ENCODE peak calls at places on chromosomes 7 and 10, in seven cellular contexts. Z, N, M, E, D, W and J are unnamed samples.

GRCh38 chr7:45181286-45181960 is 23.8 kb downstream of the RAMP3 start:
- DNase-seq in N (peak), E (no peak), D (no peak), W (peak), Z (no peak), M (no peak), J (no peak)

GRCh38 chr7:136947347-136947746 is 78.9 kb downstream of the CHRM2 start:
- DNase-seq in Z (no peak), E (peak), W (no peak), D (no peak), N (no peak), M (no peak), J (no peak)

GRCh38 chr7:47478017-47478344 is 103.9 kb downstream of the TNS3 start:
- DNase-seq in M (no peak), W (no peak), D (no peak), E (no peak), N (no peak), Z (peak), J (no peak)

GRCh38 chr10:58282615-58283014 is 13.7 kb downstream of the CISD1 start:
- DNase-seq in D (no peak), W (no peak), E (peak), Z (no peak), N (no peak), M (no peak), J (no peak)

GRCh38 chr10:46327685-46328084 is 40.9 kb downstream of the ANTXRL start:
- DNase-seq in D (no peak), Z (no peak), E (no peak), N (no peak), M (no peak), W (no peak), J (no peak)

GRCh38 chr7:46720761-46721160 is 799.7 kb upstream of the IGFBP3 start:
- DNase-seq in N (no peak), E (no peak), Z (no peak), M (no peak), D (no peak), W (no peak), J (no peak)

GRCh38 chr10:11823122-11823988 is at the start of gene PROSER2:
- DNase-seq in W (peak), N (no peak), M (peak), E (peak), Z (peak), D (peak), J (peak)

GRCh38 chr7:84025332-84025927 is 169.2 kb downstream of the SEMA3A start:
- DNase-seq in M (no peak), W (no peak), D (peak), N (peak), Z (peak), E (peak), J (peak)

GRCh38 chr7:76236226-76236625 is 34.5 kb downstream of the SRRM3 start:
- DNase-seq in N (no peak), E (no peak), Z (no peak), M (no peak), W (no peak), D (no peak), J (no peak)

GRCh38 chr7:44853391-44853790 is 5.5 kb upstream of the H2AZ2 start:
- DNase-seq in M (no peak), E (no peak), D (no peak), W (no peak), Z (no peak), N (no peak), J (no peak)

GRCh38 chr10:96565774-96566173 is 21.0 kb downstream of the TM9SF3 start:
- DNase-seq in M (no peak), E (peak), W (no peak), D (no peak), N (no peak), Z (no peak), J (no peak)

GRCh38 chr10:68348265-68348741 is 15.6 kb upstream of the PBLD start:
- DNase-seq in Z (peak), W (no peak), D (peak), N (no peak), M (no peak), E (peak), J (peak)

GRCh38 chr10:73644015-73644743 is 2.9 kb upstream of the MYOZ1 start:
- DNase-seq in N (peak), M (peak), Z (peak), E (peak), W (peak), D (peak), J (peak)

GRCh38 chr7:4043988-4044387 is 638.1 kb upstream of the FOXK1 start:
- DNase-seq in Z (no peak), E (no peak), W (no peak), N (no peak), M (no peak), D (no peak), J (no peak)

GRCh38 chr7:48424731-48425130 is 253.5 kb downstream of the ABCA13 start:
- DNase-seq in M (no peak), D (peak), Z (peak), N (no peak), E (no peak), W (no peak), J (no peak)

GRCh38 chr10:74223755-74224530 is 72.9 kb downstream of the ADK start:
- DNase-seq in E (peak), Z (no peak), W (no peak), N (no peak), M (no peak), D (peak), J (peak)

GRCh38 chr10:112361951-112362770 is 11.8 kb upstream of the ACSL5 start:
- DNase-seq in D (no peak), N (no peak), M (peak), W (peak), E (peak), Z (peak), J (peak)

GRCh38 chr7:82897500-82897899 is 265.2 kb downstream of the PCLO start:
- DNase-seq in D (no peak), M (no peak), Z (no peak), N (no peak), W (no peak), E (no peak), J (no peak)

GRCh38 chr7:53350241-53350640 is 314.8 kb downstream of the POM121L12 start:
- DNase-seq in Z (peak), D (no peak), W (no peak), E (peak), N (no peak), M (peak), J (peak)

GRCh38 chr7:71824356-71824755 is 587.8 kb downstream of the CALN1 start:
- DNase-seq in D (no peak), N (no peak), E (no peak), W (no peak), M (no peak), Z (no peak), J (peak)

GRCh38 chr7:66697451-66698438 is 42.8 kb upstream of the RABGEF1 start:
- DNase-seq in Z (no peak), M (no peak), W (peak), N (peak), E (no peak), D (no peak), J (peak)

GRCh38 chr10:32237644-32238345 is 109.2 kb downstream of the EPC1 start:
- DNase-seq in N (no peak), D (no peak), W (no peak), Z (no peak), E (no peak), M (no peak), J (no peak)

GRCh38 chr10:24569828-24570657 is 153.6 kb downstream of the ARHGAP21 start:
- DNase-seq in N (no peak), W (no peak), E (no peak), D (no peak), M (no peak), Z (no peak), J (no peak)

GRCh38 chr10:15585303-15585715 is 134.4 kb downstream of the ITGA8 start:
- DNase-seq in E (peak), N (no peak), D (peak), M (peak), Z (peak), W (peak), J (peak)

GRCh38 chr7:50978633-50979215 is 196.0 kb upstream of the GRB10 start:
- DNase-seq in M (no peak), Z (no peak), D (peak), E (no peak), W (no peak), N (no peak), J (peak)

GRCh38 chr10:79979973-79980687 is 31.2 kb upstream of the SFTPD start:
- DNase-seq in E (no peak), D (no peak), M (no peak), Z (no peak), N (no peak), W (no peak), J (no peak)

GRCh38 chr10:88652621-88653020 is 11.6 kb upstream of the LIPF start:
- DNase-seq in N (no peak), W (no peak), D (no peak), E (no peak), M (no peak), Z (no peak), J (no peak)

GRCh38 chr7:30845426-30846135 is 66.1 kb upstream of the AQP1 start:
- DNase-seq in Z (peak), W (peak), M (peak), E (peak), N (peak), D (no peak), J (peak)

GRCh38 chr10:130934333-130935035 is 377.0 kb downstream of the TCERG1L start:
- DNase-seq in D (no peak), Z (peak), N (no peak), E (no peak), W (no peak), M (peak), J (no peak)

GRCh38 chr7:26151096-26151495 is 902 bp upstream of the NFE2L3 start:
- DNase-seq in D (no peak), E (no peak), M (no peak), N (no peak), Z (no peak), W (no peak), J (no peak)

GRCh38 chr7:26151650-26151952 is 397 bp upstream of the NFE2L3 start:
- DNase-seq in N (no peak), E (no peak), M (no peak), Z (no peak), D (no peak), W (no peak), J (no peak)

GRCh38 chr7:26153246-26153822 is 1.3 kb downstream of the NFE2L3 start:
- DNase-seq in D (no peak), E (peak), N (no peak), M (no peak), W (no peak), Z (no peak), J (no peak)

GRCh38 chr7:26153823-26154783 is 2.1 kb downstream of the NFE2L3 start:
- DNase-seq in E (peak), W (no peak), Z (no peak), N (no peak), D (no peak), M (no peak), J (peak)

GRCh38 chr7:26151953-26152781 is at the start of gene NFE2L3:
- DNase-seq in W (peak), M (peak), D (peak), Z (peak), E (peak), N (peak), J (peak)
- TF ChIP-seq POLR2A in W (peak), M (no peak), D (peak), Z (no peak), E (peak), N (no peak), J (peak)

DNA sequence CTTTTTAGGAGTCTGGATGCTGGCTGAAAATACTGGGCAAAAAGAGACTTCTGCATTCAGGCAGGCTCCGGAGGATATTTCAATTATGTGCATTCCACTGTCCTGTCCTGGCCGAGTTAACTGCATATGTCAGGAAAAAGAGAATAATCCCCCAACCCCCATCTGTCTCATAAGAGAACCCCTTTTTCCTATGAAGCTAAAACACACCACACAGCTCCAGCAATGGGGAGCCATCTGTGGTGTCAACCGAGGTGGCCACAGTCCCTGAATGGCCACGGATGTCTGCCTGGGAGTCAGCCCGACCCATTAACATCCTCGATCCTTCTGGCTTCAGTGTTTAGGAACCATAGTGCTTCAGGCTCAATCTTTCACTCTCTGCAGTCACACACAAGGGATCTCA is 70.4 kb downstream of the RSU1 start:
- DNase-seq in M (no peak), W (no peak), N (no peak), D (no peak), Z (no peak), E (no peak), J (no peak)
- TF ChIP-seq POLR2A in M (no peak), W (no peak), N (no peak), D (no peak), Z (no peak), E (no peak), J (no peak)

GRCh38 chr7:128755816-128756476 is 16.8 kb downstream of the CALU start:
- DNase-seq in E (no peak), N (peak), D (no peak), M (no peak), W (peak), Z (no peak), J (peak)
- TF ChIP-seq POLR2A in E (no peak), N (no peak), D (no peak), M (no peak), W (no peak), Z (no peak), J (no peak)

DNA sequence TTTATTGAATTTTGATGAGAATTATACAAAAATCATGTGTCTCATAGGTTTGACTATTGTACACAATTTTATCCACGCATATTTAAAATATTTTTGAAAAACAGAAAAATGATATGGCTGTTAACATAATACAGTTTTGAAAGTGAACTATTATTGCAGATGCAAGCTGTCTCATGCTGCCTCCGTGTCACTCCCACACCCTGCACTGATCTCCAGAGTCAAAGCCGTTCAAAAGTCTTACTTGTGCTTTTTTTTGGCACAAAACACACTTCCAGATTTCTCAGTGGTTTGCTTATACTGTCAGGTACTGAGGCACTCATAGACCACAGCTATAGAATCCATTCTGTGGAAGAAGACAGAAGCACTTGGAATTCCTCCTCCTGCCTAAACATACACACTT is 243.1 kb upstream of the ADARB2 start:
- DNase-seq in Z (no peak), D (no peak), W (no peak), M (no peak), E (no peak), N (no peak), J (no peak)
- TF ChIP-seq POLR2A in Z (no peak), D (no peak), W (no peak), M (no peak), E (no peak), N (no peak), J (no peak)

DNA sequence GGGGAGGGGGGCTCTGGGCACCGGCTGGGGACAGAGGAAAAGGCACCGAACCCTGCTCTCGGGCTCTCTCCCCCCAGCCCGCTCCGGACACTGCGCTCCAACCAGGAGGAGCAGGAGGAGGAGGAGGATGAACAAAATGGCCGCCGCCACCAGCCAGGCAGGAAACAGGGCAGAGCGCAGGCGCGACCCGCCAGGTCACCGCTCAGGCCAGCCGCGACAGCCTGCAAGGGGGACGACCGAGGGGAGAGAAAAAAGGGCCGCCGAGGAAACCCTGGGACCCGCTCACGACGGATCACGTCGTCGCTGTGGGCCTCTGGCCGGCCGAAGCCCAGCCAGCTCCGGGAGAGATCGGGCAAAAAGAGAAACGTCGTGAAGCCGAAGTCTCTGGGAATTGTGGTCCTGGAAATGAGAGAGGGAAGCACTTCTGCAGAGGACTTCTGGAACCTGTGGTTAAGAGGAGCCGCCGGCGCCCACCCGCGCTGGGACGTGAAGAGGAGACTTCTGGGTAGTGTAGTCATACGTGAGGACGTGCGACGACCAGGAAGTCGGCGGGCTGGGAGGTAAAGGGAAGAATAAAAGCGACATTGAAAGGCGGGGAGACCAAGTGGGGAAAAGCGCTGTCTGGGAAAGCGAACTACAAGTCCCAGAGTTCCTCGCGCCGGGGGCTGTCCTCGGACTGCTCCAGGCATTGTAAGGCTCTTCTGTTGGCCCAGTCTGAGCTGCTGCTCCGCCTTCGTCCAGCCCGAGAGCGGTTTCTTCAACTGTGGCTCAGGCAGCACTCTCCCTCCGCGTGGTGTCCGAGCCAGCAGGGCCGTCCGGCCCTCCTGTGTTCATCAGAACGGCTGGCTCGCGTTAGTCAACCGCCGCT is at the start of gene TIAL1:
- DNase-seq in D (peak), M (peak), E (peak), Z (peak), W (peak), N (peak), J (peak)
- TF ChIP-seq POLR2A in D (peak), M (no peak), E (peak), Z (no peak), W (peak), N (peak), J (peak)

GRCh38 chr10:70052462-70053211 is at the start of gene MACROH2A2:
- DNase-seq in E (peak), N (peak), D (peak), W (peak), M (peak), Z (peak), J (no peak)
- TF ChIP-seq POLR2A in E (no peak), N (no peak), D (peak), W (no peak), M (no peak), Z (no peak), J (no peak)

GRCh38 chr7:143391462-143392404 is 10.6 kb downstream of the ZYX start:
- DNase-seq in Z (peak), E (peak), M (peak), D (no peak), N (peak), W (peak), J (no peak)

GRCh38 chr7:143392875-143393266 is 11.7 kb downstream of the ZYX start:
- DNase-seq in D (no peak), M (no peak), Z (no peak), N (no peak), E (no peak), W (no peak), J (no peak)

GRCh38 chr7:143394068-143394467 is 12.9 kb downstream of the ZYX start:
- DNase-seq in D (no peak), M (no peak), W (no peak), N (no peak), E (no peak), Z (no peak), J (no peak)

GRCh38 chr7:143394777-143395176 is 13.6 kb downstream of the ZYX start:
- DNase-seq in E (no peak), Z (no peak), W (no peak), M (no peak), N (peak), D (no peak), J (no peak)

DNA sequence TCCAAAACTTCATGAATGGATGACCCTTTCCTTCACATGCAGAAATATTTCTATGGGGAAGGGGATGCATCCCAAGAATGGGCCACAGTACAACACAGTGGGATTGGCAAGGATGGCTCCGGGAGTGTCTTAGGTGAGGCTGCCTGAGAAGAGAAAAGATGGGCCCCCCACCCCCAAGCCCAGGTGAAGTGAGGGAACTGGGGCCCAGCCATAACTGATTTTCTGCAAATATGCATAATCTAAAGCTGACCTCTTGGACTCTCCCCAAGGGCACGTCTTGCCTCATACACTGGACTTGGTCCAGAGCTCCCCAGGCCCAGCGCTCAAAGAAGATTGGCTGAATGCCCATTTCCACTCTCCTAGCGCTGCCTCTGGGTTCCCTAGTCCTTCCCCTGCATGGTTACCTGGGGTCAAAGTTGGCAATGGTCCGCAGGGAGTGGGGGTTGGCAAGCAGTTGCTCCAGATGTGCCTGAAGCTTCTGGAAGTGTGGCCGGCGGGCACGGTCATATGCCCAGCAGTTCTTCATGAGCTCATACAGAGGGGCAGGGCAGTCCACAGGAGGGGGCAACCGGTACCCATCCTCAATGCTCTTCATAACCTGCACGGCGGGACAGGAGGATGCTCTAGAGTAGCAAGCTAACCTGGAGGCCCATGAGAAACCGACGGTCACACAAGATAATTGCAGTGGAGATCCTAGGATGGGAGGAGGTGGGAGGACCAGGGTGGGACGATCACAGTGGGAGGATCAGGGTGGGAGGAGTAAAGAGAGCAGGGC is 12.3 kb downstream of the ZYX start:
- DNase-seq in E (no peak), W (peak), Z (no peak), M (no peak), N (peak), D (no peak), J (no peak)
- TF ChIP-seq POLR2A in E (peak), W (no peak), Z (no peak), M (no peak), N (no peak), D (no peak), J (no peak)

DNA sequence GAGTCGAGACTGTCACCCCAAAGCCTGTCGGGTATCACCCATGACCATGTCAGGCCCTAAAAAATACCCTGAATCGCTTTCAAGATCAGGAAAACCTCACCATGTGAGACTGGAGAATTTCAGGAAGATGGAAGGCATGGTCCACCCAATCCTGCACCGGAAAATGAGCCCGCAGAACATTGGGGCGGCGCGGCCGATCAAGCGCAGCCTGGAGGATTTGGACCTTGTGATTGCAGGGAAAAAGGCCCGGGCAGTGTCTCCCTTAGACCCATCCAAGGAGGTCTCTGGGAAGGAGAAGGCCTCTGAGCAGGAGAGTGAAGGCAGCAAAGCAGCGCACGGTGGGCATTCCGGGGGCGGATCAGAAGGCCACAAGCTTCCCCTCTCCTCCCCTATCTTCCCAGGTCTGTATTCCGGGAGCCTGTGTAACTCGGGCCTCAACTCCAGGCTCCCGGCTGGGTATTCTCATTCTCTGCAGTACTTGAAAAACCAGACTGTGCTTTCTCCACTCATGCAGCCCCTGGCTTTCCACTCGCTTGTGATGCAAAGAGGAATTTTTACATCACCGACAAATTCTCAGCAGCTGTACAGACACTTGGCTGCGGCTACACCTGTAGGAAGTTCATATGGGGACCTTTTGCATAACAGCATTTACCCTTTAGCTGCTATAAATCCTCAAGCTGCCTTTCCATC is 176.2 kb downstream of the RTKN2 start:
- DNase-seq in Z (no peak), E (no peak), N (no peak), M (no peak), W (no peak), D (no peak), J (no peak)
- TF ChIP-seq POLR2A in Z (no peak), E (no peak), N (no peak), M (no peak), W (no peak), D (no peak), J (no peak)